ENCODE peak calls at places on chromosomes 5 and 9, in four cellular contexts. Q is AG04450, B is heart right ventricle, K is MCF 10A. P is an unnamed sample.

GRCh38 chr5:131242728-131243255 is 21.1 kb upstream of the CDC42SE2 start:
- DNase-seq in Q (peak), B (no peak), K (peak), P (peak)

GRCh38 chr9:130433168-130433946 is 11.4 kb upstream of the ASS1 start:
- DNase-seq in Q (no peak), B (no peak), K (no peak), P (no peak)

GRCh38 chr5:55416306-55416705 is 108.5 kb downstream of the MTREX start:
- DNase-seq in Q (no peak), B (no peak), K (no peak), P (no peak)

GRCh38 chr9:130128251-130128650 is 44.0 kb upstream of the NCS1 start:
- DNase-seq in Q (no peak), B (no peak), K (no peak), P (no peak)

GRCh38 chr5:554284-554988 is 30.2 kb upstream of the SLC9A3 start:
- DNase-seq in Q (no peak), B (no peak), K (no peak), P (no peak)

GRCh38 chr9:117720555-117720954 is 16.4 kb downstream of the TLR4 start:
- DNase-seq in Q (no peak), B (peak), K (no peak), P (peak)

GRCh38 chr5:178389796-178390195 is 157.2 kb upstream of the PHYKPL start:
- DNase-seq in Q (no peak), B (no peak), K (no peak), P (no peak)

GRCh38 chr5:178194026-178194425 is 6.9 kb upstream of the GMCL2 start:
- DNase-seq in Q (no peak), B (no peak), K (no peak), P (no peak)

GRCh38 chr9:135073081-135073740 is 14.3 kb upstream of the OLFM1 start:
- DNase-seq in Q (no peak), B (no peak), K (no peak), P (no peak)

GRCh38 chr9:16213781-16214515 is 656.5 kb downstream of the BNC2 start:
- DNase-seq in Q (peak), B (peak), K (peak), P (peak)

GRCh38 chr5:67301285-67301904 is 104.8 kb upstream of the CD180 start:
- DNase-seq in Q (peak), B (peak), K (peak), P (peak)

GRCh38 chr9:83066771-83067170 is 3.8 kb upstream of the RASEF start:
- DNase-seq in Q (peak), B (no peak), K (peak), P (peak)

GRCh38 chr5:151770383-151771258 is 1.1 kb upstream of the G3BP1 start:
- DNase-seq in Q (no peak), B (peak), K (peak), P (no peak)

GRCh38 chr9:35858428-35858827 is 11.8 kb downstream of the OR13J1 start:
- DNase-seq in Q (no peak), B (no peak), K (no peak), P (no peak)

DNA sequence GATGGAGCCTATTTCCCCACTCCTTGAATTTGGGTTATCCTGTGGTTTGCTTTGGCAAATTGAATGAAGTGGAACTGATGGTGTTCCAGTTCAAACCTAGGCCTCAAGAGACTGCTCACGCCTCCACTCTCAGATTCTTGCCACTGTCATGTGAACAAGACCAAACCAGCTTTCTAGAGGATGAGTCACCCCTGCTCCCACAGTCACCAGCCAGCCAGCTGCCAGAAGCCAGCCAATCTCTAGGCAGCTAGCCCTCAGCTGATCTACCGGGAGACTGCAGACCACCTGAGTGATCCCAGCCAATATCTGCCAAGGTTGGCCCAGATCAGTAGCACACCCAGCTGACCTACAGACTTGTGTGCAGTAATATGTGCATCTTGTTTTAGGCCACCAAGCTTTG is 300.6 kb downstream of the TMEM38B start:
- DNase-seq in Q (no peak), B (no peak), K (peak), P (no peak)
- TF ChIP-seq CTCF in Q (no peak), B (no peak), K (no peak), P (no peak)

GRCh38 chr5:154199263-154199662 is 8.7 kb downstream of the GALNT10 start:
- DNase-seq in Q (no peak), B (no peak), K (no peak), P (no peak)

GRCh38 chr5:154197801-154198461 is 7.4 kb downstream of the GALNT10 start:
- DNase-seq in Q (no peak), B (no peak), K (peak), P (no peak)

GRCh38 chr5:154198611-154199230 is 8.2 kb downstream of the GALNT10 start:
- DNase-seq in Q (peak), B (no peak), K (peak), P (peak)

GRCh38 chr5:154194348-154195329 is 4.1 kb downstream of the GALNT10 start:
- DNase-seq in Q (no peak), B (no peak), K (peak), P (no peak)

DNA sequence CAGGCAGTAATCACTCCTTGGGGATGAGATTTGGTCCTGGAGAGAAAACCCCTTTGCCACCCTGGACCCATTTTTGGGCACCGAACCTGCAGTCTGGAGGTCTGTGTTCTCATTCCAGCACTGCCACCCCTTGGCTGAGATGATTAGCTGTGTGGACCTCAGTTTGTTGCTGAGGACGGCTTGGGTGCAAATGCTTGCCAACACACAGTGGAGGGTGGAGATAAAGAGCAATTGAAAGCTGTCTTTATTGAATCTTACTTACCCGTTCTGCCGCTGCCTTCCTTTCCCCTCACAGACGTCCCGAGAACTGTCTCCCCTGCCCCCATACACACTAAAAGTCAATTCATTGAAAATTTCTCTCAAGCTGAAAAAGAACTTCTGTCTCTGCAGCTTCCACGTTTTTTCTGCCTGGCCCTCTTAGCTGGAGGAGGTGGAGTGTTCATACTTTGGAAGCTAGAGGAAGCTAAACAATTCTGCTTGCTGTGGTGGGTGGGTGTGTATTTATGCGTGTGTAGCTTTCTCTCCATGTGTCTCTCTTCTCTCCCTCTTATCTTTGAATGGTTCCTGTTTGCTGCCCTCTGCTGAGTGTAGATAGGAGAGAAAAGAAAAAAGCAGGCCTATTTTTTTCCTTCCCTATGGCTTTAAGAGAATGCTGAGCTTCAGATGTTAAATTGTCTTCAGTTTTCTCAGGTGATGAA is 6.6 kb downstream of the GALNT10 start:
- DNase-seq in Q (peak), B (no peak), K (peak), P (no peak)
- TF ChIP-seq CTCF in Q (peak), B (peak), K (peak), P (peak)

DNA sequence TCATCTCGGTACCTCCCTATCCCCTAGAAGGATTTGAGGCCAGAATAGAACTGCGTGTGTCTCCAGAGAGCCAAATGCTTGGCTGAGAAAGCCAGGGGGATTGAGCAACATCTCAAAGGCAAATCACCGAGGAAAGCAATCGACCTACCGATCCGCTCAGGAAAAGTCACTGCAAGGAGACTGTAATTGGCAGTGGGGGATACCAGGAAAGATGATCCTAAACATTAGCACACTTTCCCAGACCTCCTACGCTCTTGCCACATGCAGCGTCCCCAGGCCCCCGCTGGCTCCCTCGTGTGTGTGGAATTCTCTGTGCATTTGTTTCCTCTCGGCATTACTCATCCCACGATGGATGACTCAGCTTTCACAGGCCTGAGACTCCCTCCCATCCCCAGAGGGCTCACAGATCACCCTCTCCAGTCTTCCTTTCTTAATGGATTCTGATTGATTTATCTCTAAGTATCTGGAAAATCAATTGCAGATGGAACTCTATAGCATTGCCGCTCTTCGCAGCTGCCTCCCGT is 82.2 kb upstream of the ICE1 start:
- DNase-seq in Q (peak), B (peak), K (peak), P (peak)
- TF ChIP-seq CTCF in Q (peak), B (peak), K (peak), P (peak)

DNA sequence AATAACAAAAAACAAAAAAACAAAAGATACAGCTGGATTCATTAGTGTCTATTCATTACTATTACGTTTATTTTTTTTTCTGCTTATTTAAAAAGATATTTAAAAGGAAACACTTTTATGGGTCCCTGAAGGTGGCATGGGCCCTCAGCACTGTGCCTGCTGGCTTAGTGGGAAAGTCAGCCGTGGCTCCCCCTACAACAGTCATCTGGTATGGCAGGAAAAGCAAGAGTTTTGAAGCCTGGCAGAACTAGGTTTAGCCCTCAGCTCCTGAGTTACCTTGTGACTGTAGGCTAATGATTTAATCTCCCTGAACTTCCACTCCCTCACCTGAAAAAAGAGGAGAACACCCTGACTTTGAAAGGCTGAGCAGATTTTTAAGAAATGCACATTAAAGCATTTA is 135.6 kb downstream of the GOLPH3 start:
- DNase-seq in Q (no peak), B (no peak), K (no peak), P (no peak)
- TF ChIP-seq CTCF in Q (no peak), B (no peak), K (no peak), P (peak)

P was measured in BJ.